ENCODE peak calls at places on chromosome X, in five cellular contexts. One of them, this sample, is unnamed.

GRCh38 chrX:43688586-43688985 is 32.5 kb downstream of the MAOA start:
- DNase-seq in bronchial epithelial cell: peak; percentile 76
- DNase-seq in neuronal stem cell: no peak
- DNase-seq in HL-60: no peak
- DNase-seq in IMR-90: no peak
- DNase-seq in this sample: no peak

GRCh38 chrX:15985937-15986336 is 131.3 kb upstream of the AP1S2 start:
- DNase-seq in IMR-90: no peak
- DNase-seq in bronchial epithelial cell: peak; percentile 22
- DNase-seq in neuronal stem cell: no peak
- DNase-seq in HL-60: no peak
- DNase-seq in this sample: no peak

GRCh38 chrX:46380148-46380752 is 165.0 kb downstream of the ZNF674 start:
- DNase-seq in HL-60: no peak
- DNase-seq in bronchial epithelial cell: no peak
- DNase-seq in IMR-90: no peak
- DNase-seq in neuronal stem cell: no peak
- DNase-seq in this sample: no peak

GRCh38 chrX:56812515-56813105 is 83.6 kb downstream of the NBDY start:
- DNase-seq in HL-60: no peak
- DNase-seq in IMR-90: no peak
- DNase-seq in neuronal stem cell: no peak
- DNase-seq in bronchial epithelial cell: no peak
- DNase-seq in this sample: peak; percentile 31

GRCh38 chrX:35104626-35105025 is 162.0 kb downstream of the FAM47B start:
- DNase-seq in bronchial epithelial cell: no peak
- DNase-seq in HL-60: no peak
- DNase-seq in IMR-90: peak; percentile 58
- DNase-seq in neuronal stem cell: no peak
- DNase-seq in this sample: no peak

GRCh38 chrX:124383367-124383766 is 37.0 kb downstream of the SH2D1A start:
- DNase-seq in IMR-90: no peak
- DNase-seq in bronchial epithelial cell: no peak
- DNase-seq in HL-60: peak; percentile 21
- DNase-seq in neuronal stem cell: no peak
- DNase-seq in this sample: no peak

GRCh38 chrX:111095974-111096870 is at the start of gene PAK3:
- DNase-seq in neuronal stem cell: peak; percentile 30
- DNase-seq in bronchial epithelial cell: peak; percentile 44
- DNase-seq in IMR-90: peak; percentile 64
- DNase-seq in HL-60: no peak
- DNase-seq in this sample: peak; percentile 57

GRCh38 chrX:43269201-43269600 is 386.9 kb upstream of the MAOA start:
- DNase-seq in neuronal stem cell: no peak
- DNase-seq in bronchial epithelial cell: peak; percentile 50
- DNase-seq in IMR-90: no peak
- DNase-seq in HL-60: no peak
- DNase-seq in this sample: no peak

GRCh38 chrX:29172880-29173279 is 585.6 kb downstream of the IL1RAPL1 start:
- DNase-seq in neuronal stem cell: no peak
- DNase-seq in HL-60: no peak
- DNase-seq in bronchial epithelial cell: no peak
- DNase-seq in IMR-90: peak; percentile 62
- DNase-seq in this sample: peak; percentile 86

GRCh38 chrX:57573754-57574153 is 18.1 kb upstream of the ZXDB start:
- DNase-seq in IMR-90: peak; percentile 17
- DNase-seq in HL-60: peak; percentile 27
- DNase-seq in neuronal stem cell: peak; percentile 2
- DNase-seq in bronchial epithelial cell: no peak
- DNase-seq in this sample: peak; percentile 44

GRCh38 chrX:155027509-155028066 is 944 bp downstream of the FUNDC2 start:
- DNase-seq in bronchial epithelial cell: peak; percentile 61
- DNase-seq in HL-60: peak; percentile 46
- DNase-seq in IMR-90: peak; percentile 70
- DNase-seq in neuronal stem cell: no peak
- DNase-seq in this sample: peak; percentile 84

GRCh38 chrX:3134316-3134715 is 93.0 kb downstream of the ARSF start:
- DNase-seq in neuronal stem cell: no peak
- DNase-seq in HL-60: no peak
- DNase-seq in IMR-90: peak; percentile 38
- DNase-seq in bronchial epithelial cell: no peak
- DNase-seq in this sample: no peak

GRCh38 chrX:150352581-150352980 is 10.5 kb upstream of the MAMLD1 start:
- DNase-seq in IMR-90: peak; percentile 34
- DNase-seq in bronchial epithelial cell: no peak
- DNase-seq in neuronal stem cell: no peak
- DNase-seq in HL-60: no peak
- DNase-seq in this sample: peak; percentile 48

GRCh38 chrX:122625821-122626220 is 558.3 kb upstream of the GRIA3 start:
- DNase-seq in bronchial epithelial cell: peak; percentile 88
- DNase-seq in neuronal stem cell: no peak
- DNase-seq in HL-60: no peak
- DNase-seq in IMR-90: peak; percentile 38
- DNase-seq in this sample: no peak

GRCh38 chrX:38577738-38578137 is 16.4 kb downstream of the TSPAN7 start:
- DNase-seq in bronchial epithelial cell: no peak
- DNase-seq in IMR-90: no peak
- DNase-seq in HL-60: no peak
- DNase-seq in neuronal stem cell: no peak
- DNase-seq in this sample: no peak

GRCh38 chrX:131831185-131831520 is 191.9 kb upstream of the STK26 start:
- DNase-seq in bronchial epithelial cell: no peak
- DNase-seq in neuronal stem cell: no peak
- DNase-seq in IMR-90: peak; percentile 3
- DNase-seq in HL-60: no peak
- DNase-seq in this sample: no peak
- H3K4me3 ChIP-seq in bronchial epithelial cell: no peak overlapping the region
- H3K4me3 ChIP-seq in neuronal stem cell: peak overlapping the region; percentile 53
- H3K4me3 ChIP-seq in IMR-90: peak overlapping the region; percentile 28
- H3K4me3 ChIP-seq in HL-60: peak overlapping the region; percentile 49
- H3K4me3 ChIP-seq in this sample: no peak overlapping the region

GRCh38 chrX:9163153-9163790 is 129.3 kb upstream of the FAM9B start:
- DNase-seq in IMR-90: peak; percentile 55
- DNase-seq in neuronal stem cell: no peak
- DNase-seq in HL-60: no peak
- DNase-seq in bronchial epithelial cell: peak; percentile 42
- DNase-seq in this sample: peak; percentile 34
- H3K4me3 ChIP-seq in IMR-90: no peak overlapping the region
- H3K4me3 ChIP-seq in neuronal stem cell: no peak overlapping the region
- H3K4me3 ChIP-seq in HL-60: no peak overlapping the region
- H3K4me3 ChIP-seq in bronchial epithelial cell: no peak overlapping the region
- H3K4me3 ChIP-seq in this sample: no peak overlapping the region

GRCh38 chrX:110006161-110006560 is 3.2 kb downstream of the TMEM164 start:
- DNase-seq in IMR-90: no peak
- DNase-seq in neuronal stem cell: no peak
- DNase-seq in HL-60: no peak
- DNase-seq in bronchial epithelial cell: no peak
- DNase-seq in this sample: no peak

GRCh38 chrX:110003167-110004156 is 548 bp downstream of the TMEM164 start:
- DNase-seq in neuronal stem cell: no peak
- DNase-seq in bronchial epithelial cell: peak; percentile 12
- DNase-seq in IMR-90: no peak
- DNase-seq in HL-60: peak; percentile 16
- DNase-seq in this sample: no peak

GRCh38 chrX:110002300-110003166 is at the start of gene TMEM164:
- DNase-seq in HL-60: peak; percentile 94
- DNase-seq in neuronal stem cell: peak; percentile 48
- DNase-seq in IMR-90: peak; percentile 66
- DNase-seq in bronchial epithelial cell: peak; percentile 48
- DNase-seq in this sample: peak; percentile 89

GRCh38 chrX:110004970-110005369 is 2.1 kb downstream of the TMEM164 start:
- DNase-seq in neuronal stem cell: no peak
- DNase-seq in HL-60: no peak
- DNase-seq in IMR-90: no peak
- DNase-seq in bronchial epithelial cell: no peak
- DNase-seq in this sample: no peak

GRCh38 chrX:110004210-110004609 is 1.3 kb downstream of the TMEM164 start:
- DNase-seq in neuronal stem cell: no peak
- DNase-seq in HL-60: no peak
- DNase-seq in IMR-90: no peak
- DNase-seq in bronchial epithelial cell: peak; percentile 22
- DNase-seq in this sample: no peak
- H3K4me3 ChIP-seq in neuronal stem cell: peak overlapping the region; percentile 62
- H3K4me3 ChIP-seq in HL-60: no peak overlapping the region
- H3K4me3 ChIP-seq in IMR-90: no peak overlapping the region
- H3K4me3 ChIP-seq in bronchial epithelial cell: peak overlapping the region; percentile 70
- H3K4me3 ChIP-seq in this sample: peak overlapping the region; percentile 5

GRCh38 chrX:6223516-6223915 is 5.2 kb downstream of the NLGN4X start:
- DNase-seq in IMR-90: no peak
- DNase-seq in neuronal stem cell: no peak
- DNase-seq in HL-60: no peak
- DNase-seq in bronchial epithelial cell: no peak
- DNase-seq in this sample: no peak

GRCh38 chrX:6226053-6226645 is 2.5 kb downstream of the NLGN4X start:
- DNase-seq in bronchial epithelial cell: no peak
- DNase-seq in HL-60: no peak
- DNase-seq in IMR-90: no peak
- DNase-seq in neuronal stem cell: peak; percentile 33
- DNase-seq in this sample: no peak

GRCh38 chrX:6227445-6227820 is 1.2 kb downstream of the NLGN4X start:
- DNase-seq in HL-60: no peak
- DNase-seq in neuronal stem cell: peak; percentile 1
- DNase-seq in IMR-90: no peak
- DNase-seq in bronchial epithelial cell: no peak
- DNase-seq in this sample: no peak

GRCh38 chrX:6226646-6227444 is 1.8 kb downstream of the NLGN4X start:
- DNase-seq in bronchial epithelial cell: no peak
- DNase-seq in IMR-90: no peak
- DNase-seq in HL-60: no peak
- DNase-seq in neuronal stem cell: peak; percentile 36
- DNase-seq in this sample: no peak

DNA sequence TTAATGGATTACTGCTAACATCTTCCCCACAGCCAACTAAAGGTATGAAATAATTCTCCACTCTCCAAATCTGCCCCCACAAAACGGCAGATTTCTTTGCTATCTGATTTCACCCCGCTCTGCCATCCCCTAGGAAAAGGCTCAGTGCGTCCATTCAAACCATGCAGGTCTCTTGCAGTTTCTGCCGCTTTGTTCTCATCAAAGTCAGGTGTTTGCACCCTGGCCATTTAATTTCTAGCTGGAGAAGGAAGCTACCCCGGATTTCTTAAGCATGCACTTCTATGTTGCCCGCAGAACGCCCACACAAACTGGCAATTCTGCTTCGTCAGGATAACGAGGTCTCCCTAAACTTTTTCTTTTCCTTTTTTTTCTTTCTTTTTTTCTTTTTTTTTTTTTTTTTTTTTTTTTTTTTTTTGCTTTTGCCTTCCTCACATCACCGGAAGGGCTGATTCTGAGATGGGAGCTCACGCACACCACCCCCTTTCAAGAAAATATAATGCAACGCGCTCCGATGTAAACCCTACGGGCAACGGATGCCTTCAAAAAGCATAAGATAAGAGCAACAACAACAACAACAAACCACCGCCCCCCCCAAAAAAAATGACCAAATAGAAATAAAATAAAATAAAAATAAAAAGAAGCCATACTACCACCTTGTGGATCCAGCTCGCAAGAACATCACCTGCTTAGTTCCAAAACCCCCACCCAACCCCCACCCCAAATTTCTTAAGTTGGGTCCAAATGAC is 3.2 kb downstream of the NLGN4X start:
- DNase-seq in HL-60: no peak
- DNase-seq in IMR-90: no peak
- DNase-seq in bronchial epithelial cell: no peak
- DNase-seq in neuronal stem cell: peak; percentile 0
- DNase-seq in this sample: no peak
- H3K4me3 ChIP-seq in HL-60: no peak overlapping the region
- H3K4me3 ChIP-seq in IMR-90: no peak overlapping the region
- H3K4me3 ChIP-seq in bronchial epithelial cell: peak overlapping the region; percentile 32
- H3K4me3 ChIP-seq in neuronal stem cell: peak overlapping the region; percentile 74
- H3K4me3 ChIP-seq in this sample: no peak overlapping the region

GRCh38 chrX:40267334-40268118 is 169.8 kb upstream of the BCOR start:
- DNase-seq in HL-60: peak; percentile 61
- DNase-seq in bronchial epithelial cell: no peak
- DNase-seq in neuronal stem cell: no peak
- DNase-seq in IMR-90: no peak
- DNase-seq in this sample: no peak
- H3K4me3 ChIP-seq in HL-60: peak overlapping the region; percentile 41
- H3K4me3 ChIP-seq in bronchial epithelial cell: peak overlapping the region; percentile 46
- H3K4me3 ChIP-seq in neuronal stem cell: peak overlapping the region; percentile 47
- H3K4me3 ChIP-seq in IMR-90: no peak overlapping the region
- H3K4me3 ChIP-seq in this sample: peak overlapping the region; percentile 53

DNA sequence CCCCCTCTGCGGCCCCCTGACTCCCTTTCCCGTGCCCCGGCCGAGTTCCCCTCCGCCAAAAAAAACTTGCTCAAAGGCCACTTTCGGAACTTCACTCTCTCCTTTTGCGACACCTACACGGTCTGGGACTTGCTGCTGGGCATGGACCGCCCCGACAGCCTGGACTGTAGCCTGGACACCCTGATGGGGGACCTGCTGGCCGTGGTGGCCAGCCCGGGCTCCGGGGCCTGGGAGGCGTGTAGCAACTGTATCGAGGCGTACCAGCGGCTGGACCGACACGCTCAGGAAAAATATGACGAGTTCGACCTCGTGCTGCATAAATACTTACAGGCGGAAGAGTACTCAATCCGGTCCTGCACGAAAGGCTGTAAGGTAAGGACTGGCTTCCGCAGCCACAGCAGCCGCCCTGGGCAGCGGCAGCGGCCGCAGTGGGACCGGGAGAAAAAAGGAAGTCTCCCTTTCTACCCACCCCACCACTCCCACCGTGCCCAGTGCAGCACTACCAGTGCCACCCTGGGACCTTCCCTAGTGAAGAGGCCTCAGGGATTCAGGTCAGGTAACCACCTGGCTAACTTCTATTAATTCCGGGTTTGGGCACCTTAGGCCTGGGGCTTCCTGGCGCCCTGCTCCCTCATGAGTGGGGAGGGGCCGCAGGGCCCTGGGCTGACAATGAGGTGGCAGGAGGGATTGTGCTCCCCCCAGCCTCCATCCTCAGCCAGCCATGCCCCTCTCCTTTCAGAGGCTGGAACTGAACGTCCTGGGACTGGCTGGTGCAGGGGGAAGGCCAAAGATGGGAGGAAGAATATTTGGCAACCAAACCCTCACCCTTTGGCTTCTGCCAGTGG is 1.9 kb downstream of the NALF2 start:
- DNase-seq in bronchial epithelial cell: no peak
- DNase-seq in HL-60: no peak
- DNase-seq in IMR-90: no peak
- DNase-seq in neuronal stem cell: no peak
- DNase-seq in this sample: no peak
- H3K4me3 ChIP-seq in bronchial epithelial cell: peak overlapping the region; percentile 52
- H3K4me3 ChIP-seq in HL-60: no peak overlapping the region
- H3K4me3 ChIP-seq in IMR-90: no peak overlapping the region
- H3K4me3 ChIP-seq in neuronal stem cell: peak overlapping the region; percentile 64
- H3K4me3 ChIP-seq in this sample: no peak overlapping the region